ENCODE peak calls at places on chromosomes 12 and 14, in nine cellular contexts. A is fibroblast of mammary gland, O is PC-9, S is MCF 10A, F is fibroblast of pulmonary artery, N is heart left ventricle, U is GM12864, R is A549, I is nephron progenitor cell. Q is an unnamed sample.

GRCh38 chr14:73740921-73741326 is 26.7 kb upstream of the PNMA1 start:
- DNase-seq in N (peak), U (no peak), F (peak), I (peak), O (peak), R (no peak), A (peak), S (peak), Q (peak)

GRCh38 chr14:63039800-63040380 is 5.4 kb downstream of the KCNH5 start:
- DNase-seq in F (peak), I (peak), R (no peak), N (no peak), U (no peak), S (peak), O (peak), A (peak), Q (no peak)

GRCh38 chr12:61490732-61491498 is 769.3 kb upstream of the USP15 start:
- DNase-seq in O (no peak), F (no peak), R (no peak), A (peak), I (no peak), N (no peak), U (no peak), S (peak), Q (no peak)

GRCh38 chr12:50087995-50088394 is 2.9 kb downstream of the SMARCD1 start:
- DNase-seq in A (peak), U (no peak), F (peak), N (no peak), S (peak), R (no peak), I (no peak), O (no peak), Q (no peak)

GRCh38 chr14:83529531-83529930 is 1995.9 kb upstream of the SEL1L start:
- DNase-seq in N (no peak), U (no peak), A (peak), I (no peak), R (no peak), S (no peak), F (no peak), O (no peak), Q (no peak)

GRCh38 chr14:72884386-72884785 is 9.5 kb downstream of the DPF3 start:
- DNase-seq in S (no peak), I (no peak), R (no peak), F (no peak), O (no peak), U (no peak), A (no peak), N (no peak), Q (no peak)

GRCh38 chr14:71711131-71711530 is 221.1 kb upstream of the RGS6 start:
- DNase-seq in O (no peak), F (no peak), U (no peak), A (no peak), S (no peak), I (no peak), N (no peak), R (no peak), Q (no peak)

GRCh38 chr12:121803861-121804416 is at the start of gene SETD1B:
- DNase-seq in S (peak), O (no peak), A (peak), U (no peak), R (no peak), N (peak), F (peak), I (peak), Q (no peak)

GRCh38 chr12:98440165-98440581 is 75.2 kb upstream of the TMPO start:
- DNase-seq in S (peak), R (no peak), N (peak), F (peak), U (no peak), I (no peak), O (peak), A (peak), Q (peak)

GRCh38 chr14:80587096-80587724 is 354.3 kb downstream of the CEP128 start:
- DNase-seq in R (no peak), U (peak), F (peak), I (no peak), O (no peak), S (peak), N (no peak), A (peak), Q (no peak)

GRCh38 chr14:83255015-83255726 is 1721.5 kb upstream of the SEL1L start:
- DNase-seq in R (no peak), S (peak), A (peak), F (no peak), O (no peak), I (no peak), N (no peak), U (no peak), Q (no peak)

GRCh38 chr14:100317897-100318808 is 5.0 kb upstream of the SLC25A47 start:
- DNase-seq in F (peak), S (no peak), A (peak), R (peak), O (no peak), U (peak), I (peak), N (peak), Q (peak)

GRCh38 chr12:96425973-96426372 is 25.7 kb upstream of the CDK17 start:
- DNase-seq in N (no peak), O (no peak), F (peak), I (no peak), S (peak), R (no peak), U (no peak), A (peak), Q (no peak)

GRCh38 chr12:19236656-19237055 is 107.1 kb downstream of the PLEKHA5 start:
- DNase-seq in N (peak), R (no peak), U (no peak), F (peak), O (no peak), I (no peak), S (peak), A (peak), Q (no peak)

GRCh38 chr14:105061428-105062047 is 3.7 kb downstream of the GPR132 start:
- DNase-seq in N (peak), O (no peak), F (no peak), R (no peak), A (no peak), U (no peak), I (no peak), S (no peak), Q (no peak)

GRCh38 chr12:51752490-51752889 is 96.0 kb downstream of the FIGNL2 start:
- DNase-seq in R (no peak), U (no peak), I (peak), O (no peak), S (peak), N (peak), F (peak), A (peak), Q (peak)

GRCh38 chr12:3250576-3250975 is 173.4 kb downstream of the TSPAN9 start:
- DNase-seq in A (no peak), U (no peak), O (no peak), R (no peak), S (no peak), I (no peak), F (no peak), N (peak), Q (peak)

GRCh38 chr12:70149665-70150064 is 93.6 kb upstream of the CNOT2 start:
- DNase-seq in R (no peak), N (no peak), F (no peak), I (no peak), U (no peak), O (no peak), A (no peak), S (no peak), Q (no peak)

GRCh38 chr12:18828483-18828882 is 90.6 kb downstream of the CAPZA3 start:
- DNase-seq in I (no peak), F (no peak), N (no peak), A (no peak), O (no peak), S (no peak), U (no peak), R (no peak), Q (no peak)

GRCh38 chr12:114414866-114415524 is 9.1 kb upstream of the TBX5 start:
- DNase-seq in N (no peak), S (no peak), A (peak), R (no peak), I (no peak), U (no peak), F (no peak), O (no peak), Q (no peak)

GRCh38 chr12:113092478-113093408 is 36.2 kb downstream of the DTX1 start:
- DNase-seq in A (no peak), F (no peak), U (no peak), O (peak), I (peak), S (peak), R (peak), N (peak), Q (no peak)
- TF ChIP-seq CTCF in A (no peak), F (peak), U (peak), O (no peak), I (no peak), S (no peak), R (peak), N (no peak), Q (no peak)

GRCh38 chr12:12714276-12715001 is 2.7 kb upstream of the CDKN1B start:
- DNase-seq in R (no peak), N (peak), F (no peak), S (no peak), I (peak), O (peak), A (no peak), U (no peak), Q (no peak)
- TF ChIP-seq CTCF in R (peak), N (no peak), F (peak), S (no peak), I (no peak), O (no peak), A (peak), U (peak), Q (peak)

DNA sequence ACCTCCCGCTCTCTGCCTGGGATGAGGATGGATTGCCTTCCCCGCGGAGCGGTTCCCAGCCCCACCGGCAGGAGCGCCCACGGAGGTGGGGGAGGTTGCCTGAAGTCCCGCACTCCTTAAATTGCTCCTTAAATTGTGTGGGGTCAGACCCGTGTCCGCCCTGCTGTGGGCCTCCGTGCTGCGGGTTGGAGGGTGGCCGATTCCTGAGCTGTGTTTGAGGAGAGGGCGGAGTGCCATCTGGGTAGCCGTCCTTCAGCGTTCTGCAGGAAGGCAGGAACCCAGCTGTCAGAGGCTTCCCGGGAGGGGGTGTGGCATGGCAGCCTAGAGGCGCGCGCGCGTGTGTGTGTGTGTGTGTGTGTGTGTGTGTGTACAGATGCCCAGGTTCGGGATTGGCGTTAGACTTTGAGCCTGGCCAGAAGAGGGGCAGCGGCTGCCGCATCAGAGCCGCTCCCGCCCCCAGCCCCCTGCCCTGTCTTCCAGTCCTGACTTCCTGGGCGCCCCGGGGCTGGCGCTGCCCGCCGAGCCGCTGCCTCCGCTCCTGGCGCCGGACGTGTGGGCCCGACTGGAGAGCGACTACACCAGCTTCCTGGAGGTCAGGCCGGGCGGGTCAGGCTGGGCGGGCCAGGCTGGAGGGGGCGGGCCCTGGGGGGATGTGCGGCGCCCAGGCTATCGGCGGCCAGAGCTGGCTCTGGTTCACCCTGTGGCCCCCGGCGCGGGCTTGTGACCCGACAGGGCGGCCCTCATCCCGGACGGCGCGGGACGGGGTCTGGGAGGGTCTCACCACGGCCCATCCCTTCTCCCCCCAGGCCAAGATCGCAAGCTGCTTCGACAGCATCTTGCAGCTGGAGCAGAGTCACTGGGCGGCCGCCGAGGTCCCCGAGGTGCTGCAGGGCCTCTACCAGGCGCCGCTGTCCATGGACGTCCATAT is 9.2 kb downstream of the EXOC3L4 start:
- DNase-seq in I (no peak), U (no peak), A (peak), R (peak), O (peak), F (peak), S (peak), N (no peak), Q (no peak)
- TF ChIP-seq CTCF in I (no peak), U (peak), A (peak), R (peak), O (no peak), F (peak), S (peak), N (no peak), Q (peak)

GRCh38 chr14:20997564-20997963 is 1.5 kb upstream of the SLC39A2 start:
- DNase-seq in U (no peak), S (no peak), O (no peak), A (no peak), F (no peak), I (no peak), R (no peak), N (no peak), Q (no peak)
- TF ChIP-seq CTCF in U (no peak), S (no peak), O (no peak), A (no peak), F (no peak), I (no peak), R (no peak), N (no peak), Q (no peak)

DNA sequence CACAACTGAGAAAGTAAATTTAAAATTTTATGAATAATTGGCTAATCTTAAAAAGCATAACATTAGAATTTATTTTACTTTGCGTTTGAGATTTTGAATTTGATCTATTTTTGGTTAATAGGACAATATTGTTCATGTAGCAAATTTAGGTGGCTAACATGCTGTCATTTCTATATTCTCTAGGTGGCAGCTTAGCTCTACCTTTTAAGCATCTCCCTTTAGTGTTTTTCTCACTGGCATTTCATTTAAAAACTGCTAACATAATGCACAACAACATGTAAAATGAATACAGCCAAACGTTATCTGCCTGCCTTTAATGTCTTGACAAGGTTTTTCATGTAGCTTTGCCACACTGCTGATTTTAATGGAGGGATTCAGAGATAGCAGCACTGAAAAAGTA is 272.3 kb upstream of the FBXO33 start:
- DNase-seq in S (no peak), U (no peak), N (no peak), O (no peak), F (no peak), A (no peak), R (no peak), I (no peak), Q (no peak)
- TF ChIP-seq CTCF in S (no peak), U (no peak), N (no peak), O (no peak), F (no peak), A (no peak), R (no peak), I (no peak), Q (no peak)

DNA sequence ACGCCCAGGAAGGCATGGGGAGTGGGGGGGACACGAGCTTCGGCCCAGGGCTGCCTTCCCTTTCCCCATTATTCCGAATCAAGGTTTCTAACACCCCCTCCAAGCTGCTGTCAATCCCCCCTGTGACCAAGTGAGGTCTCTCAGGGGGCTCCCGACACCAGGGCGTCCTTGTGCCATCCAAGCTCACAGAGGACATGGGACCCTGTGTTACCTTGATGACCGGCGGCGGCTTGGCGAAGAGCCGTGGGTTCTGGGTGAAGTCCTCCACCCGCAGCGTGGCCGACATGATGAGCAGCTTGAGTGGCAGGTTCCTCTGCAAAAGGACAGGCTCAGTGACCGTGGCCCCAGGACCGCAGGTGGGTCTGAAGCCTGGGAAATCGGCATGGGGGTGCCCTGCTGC is 20.3 kb downstream of the DHX37 start:
- DNase-seq in A (no peak), U (no peak), N (no peak), S (no peak), O (no peak), F (no peak), I (no peak), R (no peak), Q (no peak)
- TF ChIP-seq CTCF in A (no peak), U (no peak), N (no peak), S (no peak), O (no peak), F (no peak), I (no peak), R (no peak), Q (no peak)

DNA sequence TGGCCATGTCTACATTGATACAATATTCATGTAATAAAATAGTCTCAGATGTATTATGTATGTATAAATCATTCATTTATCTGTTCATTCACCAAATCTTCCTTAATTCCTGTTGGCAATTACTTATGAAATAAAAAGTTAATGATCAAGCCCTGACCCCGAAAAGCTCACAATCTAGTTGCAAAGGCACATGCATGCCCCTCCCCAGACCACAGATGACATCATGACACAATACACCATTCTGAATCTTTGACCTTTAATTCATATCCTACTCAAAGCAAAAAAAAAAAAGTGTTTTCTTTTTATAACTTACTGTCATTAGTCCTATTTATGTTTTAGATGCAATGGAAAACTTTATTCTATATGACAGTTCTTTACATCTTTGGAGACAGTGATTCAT is 346.9 kb downstream of the PRKD1 start:
- DNase-seq in I (no peak), A (no peak), S (no peak), O (no peak), N (no peak), F (no peak), R (no peak), U (no peak), Q (no peak)
- TF ChIP-seq CTCF in I (no peak), A (no peak), S (no peak), O (no peak), N (no peak), F (no peak), R (no peak), U (no peak), Q (no peak)

GRCh38 chr12:64781374-64782029 is 22.3 kb upstream of the GNS start:
- DNase-seq in N (no peak), F (no peak), O (peak), A (no peak), R (no peak), U (no peak), S (peak), I (no peak), Q (no peak)

GRCh38 chr12:64779349-64779974 is 20.3 kb upstream of the GNS start:
- DNase-seq in I (no peak), U (no peak), O (no peak), N (no peak), S (no peak), R (no peak), A (no peak), F (no peak), Q (no peak)

GRCh38 chr12:64782181-64782580 is 23.0 kb upstream of the GNS start:
- DNase-seq in F (no peak), O (no peak), R (no peak), S (no peak), A (no peak), U (no peak), I (no peak), N (no peak), Q (no peak)

GRCh38 chr12:64780220-64780530 is 21.0 kb upstream of the GNS start:
- DNase-seq in I (no peak), O (no peak), S (no peak), R (no peak), A (no peak), F (no peak), U (no peak), N (no peak), Q (no peak)

GRCh38 chr12:64780531-64781373 is 21.5 kb upstream of the GNS start:
- DNase-seq in I (peak), F (no peak), N (peak), U (no peak), A (no peak), S (peak), O (peak), R (peak), Q (no peak)
- TF ChIP-seq CTCF in I (no peak), F (no peak), N (no peak), U (no peak), A (no peak), S (no peak), O (no peak), R (no peak), Q (no peak)

Q was measured in right atrium auricular region.